ENCODE peak calls at places on chromosomes 5 and 9, in nine cellular contexts. One of them, this sample, is unnamed.

GRCh38 chr5:169548315-169548714 is 35.3 kb upstream of the SPDL1 start:
- DNase-seq in body of pancreas: no peak
- DNase-seq in GM23248: peak; percentile 87
- DNase-seq in cardiac muscle cell: peak; percentile 77
- DNase-seq in fibroblast of the aortic adventitia: peak; percentile 83
- DNase-seq in spleen: no peak
- DNase-seq in WERI-Rb-1: no peak
- DNase-seq in GM12865: peak; percentile 3
- DNase-seq in NT2/D1: no peak
- DNase-seq in this sample: no peak

GRCh38 chr9:79700607-79701330 is 129.0 kb downstream of the TLE4 start:
- DNase-seq in body of pancreas: no peak
- DNase-seq in GM23248: peak; percentile 6
- DNase-seq in cardiac muscle cell: no peak
- DNase-seq in fibroblast of the aortic adventitia: no peak
- DNase-seq in spleen: no peak
- DNase-seq in WERI-Rb-1: no peak
- DNase-seq in GM12865: no peak
- DNase-seq in NT2/D1: no peak
- DNase-seq in this sample: no peak

GRCh38 chr9:93233033-93233432 is 49.1 kb downstream of the WNK2 start:
- DNase-seq in body of pancreas: no peak
- DNase-seq in GM23248: no peak
- DNase-seq in cardiac muscle cell: no peak
- DNase-seq in fibroblast of the aortic adventitia: no peak
- DNase-seq in spleen: no peak
- DNase-seq in WERI-Rb-1: no peak
- DNase-seq in GM12865: no peak
- DNase-seq in NT2/D1: no peak
- DNase-seq in this sample: no peak

GRCh38 chr9:129609486-129610192 is 11.3 kb downstream of the C9orf50 start:
- DNase-seq in body of pancreas: peak; percentile 56
- DNase-seq in GM23248: peak; percentile 65
- DNase-seq in cardiac muscle cell: peak; percentile 65
- DNase-seq in fibroblast of the aortic adventitia: peak; percentile 50
- DNase-seq in spleen: peak; percentile 85
- DNase-seq in WERI-Rb-1: peak; percentile 34
- DNase-seq in GM12865: peak; percentile 52
- DNase-seq in NT2/D1: no peak
- DNase-seq in this sample: no peak

GRCh38 chr5:127564002-127564769 is 46.7 kb downstream of the PRRC1 start:
- DNase-seq in body of pancreas: peak; percentile 69
- DNase-seq in GM23248: peak; percentile 67
- DNase-seq in cardiac muscle cell: peak; percentile 79
- DNase-seq in fibroblast of the aortic adventitia: peak; percentile 73
- DNase-seq in spleen: no peak
- DNase-seq in WERI-Rb-1: peak; percentile 55
- DNase-seq in GM12865: peak; percentile 79
- DNase-seq in NT2/D1: peak; percentile 51
- DNase-seq in this sample: no peak

GRCh38 chr9:92745881-92746280 is 18.8 kb downstream of the BICD2 start:
- DNase-seq in body of pancreas: no peak
- DNase-seq in GM23248: no peak
- DNase-seq in cardiac muscle cell: no peak
- DNase-seq in fibroblast of the aortic adventitia: no peak
- DNase-seq in spleen: peak; percentile 51
- DNase-seq in WERI-Rb-1: no peak
- DNase-seq in GM12865: no peak
- DNase-seq in NT2/D1: no peak
- DNase-seq in this sample: no peak

GRCh38 chr9:92590386-92590785 is 54.6 kb upstream of the ECM2 start:
- DNase-seq in body of pancreas: peak; percentile 44
- DNase-seq in GM23248: peak; percentile 62
- DNase-seq in cardiac muscle cell: peak; percentile 88
- DNase-seq in fibroblast of the aortic adventitia: peak; percentile 85
- DNase-seq in spleen: no peak
- DNase-seq in WERI-Rb-1: no peak
- DNase-seq in GM12865: no peak
- DNase-seq in NT2/D1: no peak
- DNase-seq in this sample: no peak

GRCh38 chr9:17609312-17610005 is 30.6 kb downstream of the SH3GL2 start:
- DNase-seq in body of pancreas: no peak
- DNase-seq in GM23248: no peak
- DNase-seq in cardiac muscle cell: no peak
- DNase-seq in fibroblast of the aortic adventitia: no peak
- DNase-seq in spleen: no peak
- DNase-seq in WERI-Rb-1: peak; percentile 35
- DNase-seq in GM12865: no peak
- DNase-seq in NT2/D1: no peak
- DNase-seq in this sample: no peak

GRCh38 chr9:120701248-120701647 is 13.0 kb downstream of the MEGF9 start:
- DNase-seq in body of pancreas: no peak
- DNase-seq in GM23248: no peak
- DNase-seq in cardiac muscle cell: peak; percentile 16
- DNase-seq in fibroblast of the aortic adventitia: peak; percentile 57
- DNase-seq in spleen: no peak
- DNase-seq in WERI-Rb-1: no peak
- DNase-seq in GM12865: no peak
- DNase-seq in NT2/D1: no peak
- DNase-seq in this sample: no peak

GRCh38 chr5:170597876-170598275 is 94.1 kb downstream of the KCNIP1 start:
- DNase-seq in body of pancreas: no peak
- DNase-seq in GM23248: peak; percentile 58
- DNase-seq in cardiac muscle cell: peak; percentile 35
- DNase-seq in fibroblast of the aortic adventitia: peak; percentile 3
- DNase-seq in spleen: no peak
- DNase-seq in WERI-Rb-1: no peak
- DNase-seq in GM12865: no peak
- DNase-seq in NT2/D1: no peak
- DNase-seq in this sample: no peak

GRCh38 chr5:151222769-151223446 is 984 bp downstream of the CCDC69 start:
- DNase-seq in body of pancreas: peak; percentile 64
- DNase-seq in GM23248: no peak
- DNase-seq in cardiac muscle cell: peak; percentile 54
- DNase-seq in fibroblast of the aortic adventitia: peak; percentile 13
- DNase-seq in spleen: peak; percentile 92
- DNase-seq in WERI-Rb-1: no peak
- DNase-seq in GM12865: peak; percentile 78
- DNase-seq in NT2/D1: no peak
- DNase-seq in this sample: no peak

GRCh38 chr9:124513374-124513994 is 6.3 kb upstream of the NR5A1 start:
- DNase-seq in body of pancreas: no peak
- DNase-seq in GM23248: no peak
- DNase-seq in cardiac muscle cell: no peak
- DNase-seq in fibroblast of the aortic adventitia: no peak
- DNase-seq in spleen: no peak
- DNase-seq in WERI-Rb-1: no peak
- DNase-seq in GM12865: no peak
- DNase-seq in NT2/D1: no peak
- DNase-seq in this sample: no peak

GRCh38 chr9:34665109-34665380 is 2.6 kb upstream of the CCL27 start:
- DNase-seq in body of pancreas: no peak
- DNase-seq in GM23248: no peak
- DNase-seq in cardiac muscle cell: no peak
- DNase-seq in fibroblast of the aortic adventitia: no peak
- DNase-seq in spleen: peak; percentile 94
- DNase-seq in WERI-Rb-1: no peak
- DNase-seq in GM12865: no peak
- DNase-seq in NT2/D1: no peak
- DNase-seq in this sample: no peak

DNA sequence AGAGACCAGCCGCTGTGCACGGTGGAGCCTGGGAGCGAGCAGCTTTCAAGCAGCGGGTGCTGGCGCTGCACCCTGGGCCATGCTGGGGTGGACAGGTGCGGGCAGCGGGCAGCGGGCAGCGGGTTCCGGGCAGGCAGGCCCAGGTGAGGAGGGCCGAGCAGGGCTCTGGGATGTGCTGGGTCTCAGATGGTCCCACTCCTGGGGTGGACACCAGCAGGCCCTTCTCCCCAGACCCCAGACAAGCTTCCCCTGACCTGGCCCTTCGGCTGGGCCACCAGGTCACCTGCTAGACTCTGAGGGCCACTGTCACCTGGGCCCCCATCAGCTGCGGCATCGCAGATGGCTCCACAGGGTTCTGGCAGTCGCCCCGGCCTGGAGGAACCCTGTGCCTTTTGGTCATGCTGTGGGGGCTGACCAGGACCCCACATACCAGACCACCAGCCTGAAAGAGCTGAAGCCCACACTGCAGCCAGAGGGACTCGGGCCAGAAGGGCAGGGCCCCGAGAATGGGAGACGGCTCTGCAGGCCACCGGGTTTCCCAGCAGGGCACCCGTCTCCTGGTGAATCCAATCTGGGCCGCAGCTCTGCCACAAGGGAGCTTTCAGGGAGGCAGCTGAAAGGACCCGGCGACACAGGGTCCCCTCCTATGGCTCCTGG is 2.0 kb downstream of the SLC6A19 start:
- DNase-seq in body of pancreas: no peak
- DNase-seq in GM23248: no peak
- DNase-seq in cardiac muscle cell: no peak
- DNase-seq in fibroblast of the aortic adventitia: no peak
- DNase-seq in spleen: no peak
- DNase-seq in WERI-Rb-1: no peak
- DNase-seq in GM12865: no peak
- DNase-seq in NT2/D1: no peak
- DNase-seq in this sample: no peak
- H3K4me3 ChIP-seq in body of pancreas: no peak overlapping the region
- H3K4me3 ChIP-seq in GM23248: no peak overlapping the region
- H3K4me3 ChIP-seq in cardiac muscle cell: no peak overlapping the region
- H3K4me3 ChIP-seq in fibroblast of the aortic adventitia: no peak overlapping the region
- H3K4me3 ChIP-seq in spleen: no peak overlapping the region
- H3K4me3 ChIP-seq in WERI-Rb-1: no peak overlapping the region
- H3K4me3 ChIP-seq in GM12865: no peak overlapping the region
- H3K4me3 ChIP-seq in NT2/D1: no peak overlapping the region
- H3K4me3 ChIP-seq in this sample: no peak overlapping the region

DNA sequence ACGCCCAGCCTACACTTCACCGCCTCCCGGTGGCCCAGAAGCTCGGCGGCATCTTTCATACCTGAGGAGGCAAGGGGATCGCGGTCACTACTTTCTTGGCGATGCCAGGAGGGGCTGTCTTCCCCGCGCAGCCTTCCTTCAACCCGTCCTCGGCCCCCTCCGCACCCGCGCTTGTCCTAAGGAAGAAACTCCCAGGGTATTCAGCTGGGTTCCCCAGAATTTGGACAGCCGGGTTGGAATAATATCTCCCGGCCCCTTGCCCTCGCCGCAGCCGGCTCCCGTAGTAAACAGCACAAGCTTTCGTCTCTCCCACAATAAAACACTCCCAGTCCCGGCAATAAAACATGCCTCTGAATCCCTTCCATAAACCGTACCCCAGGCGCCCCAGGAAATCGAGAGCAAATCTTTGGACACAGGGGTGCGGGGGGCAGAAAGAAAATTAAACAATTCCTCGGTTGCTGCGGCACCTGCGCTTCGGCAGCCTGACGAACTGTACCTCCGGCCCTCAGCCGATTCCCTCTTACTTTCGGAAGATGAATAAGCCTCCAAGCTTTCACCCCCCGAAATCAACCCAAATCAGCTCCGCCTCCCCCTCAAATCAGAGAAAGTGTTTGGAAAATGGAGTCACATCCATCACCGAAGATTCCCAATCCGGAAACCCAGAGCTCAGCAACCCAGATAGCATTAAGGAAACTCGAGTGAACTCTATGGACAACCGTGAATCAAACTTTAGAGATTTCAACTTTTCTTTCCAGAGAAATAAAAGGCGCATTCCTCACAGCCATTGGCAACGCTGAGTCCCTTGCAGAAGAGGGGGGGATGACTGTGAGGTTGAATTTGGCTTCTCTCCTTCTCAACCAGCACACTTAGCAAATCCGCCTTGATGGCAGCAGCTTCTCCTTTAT is 1.1 kb downstream of the OTP start:
- DNase-seq in body of pancreas: no peak
- DNase-seq in GM23248: no peak
- DNase-seq in cardiac muscle cell: no peak
- DNase-seq in fibroblast of the aortic adventitia: no peak
- DNase-seq in spleen: no peak
- DNase-seq in WERI-Rb-1: no peak
- DNase-seq in GM12865: no peak
- DNase-seq in NT2/D1: no peak
- DNase-seq in this sample: no peak
- H3K4me3 ChIP-seq in body of pancreas: no peak overlapping the region
- H3K4me3 ChIP-seq in GM23248: no peak overlapping the region
- H3K4me3 ChIP-seq in cardiac muscle cell: no peak overlapping the region
- H3K4me3 ChIP-seq in fibroblast of the aortic adventitia: no peak overlapping the region
- H3K4me3 ChIP-seq in spleen: no peak overlapping the region
- H3K4me3 ChIP-seq in WERI-Rb-1: peak overlapping the region; percentile 50
- H3K4me3 ChIP-seq in GM12865: peak overlapping the region; percentile 28
- H3K4me3 ChIP-seq in NT2/D1: no peak overlapping the region
- H3K4me3 ChIP-seq in this sample: no peak overlapping the region

GRCh38 chr9:89011683-89012082 is 20.4 kb downstream of the S1PR3 start:
- DNase-seq in body of pancreas: no peak
- DNase-seq in GM23248: peak; percentile 12
- DNase-seq in cardiac muscle cell: no peak
- DNase-seq in fibroblast of the aortic adventitia: no peak
- DNase-seq in spleen: no peak
- DNase-seq in WERI-Rb-1: no peak
- DNase-seq in GM12865: no peak
- DNase-seq in NT2/D1: no peak
- DNase-seq in this sample: no peak

GRCh38 chr9:89010526-89011089 is 19.3 kb downstream of the S1PR3 start:
- DNase-seq in body of pancreas: no peak
- DNase-seq in GM23248: no peak
- DNase-seq in cardiac muscle cell: no peak
- DNase-seq in fibroblast of the aortic adventitia: no peak
- DNase-seq in spleen: no peak
- DNase-seq in WERI-Rb-1: no peak
- DNase-seq in GM12865: no peak
- DNase-seq in NT2/D1: no peak
- DNase-seq in this sample: no peak

GRCh38 chr9:89012294-89013042 is 21.2 kb downstream of the S1PR3 start:
- DNase-seq in body of pancreas: no peak
- DNase-seq in GM23248: no peak
- DNase-seq in cardiac muscle cell: no peak
- DNase-seq in fibroblast of the aortic adventitia: no peak
- DNase-seq in spleen: no peak
- DNase-seq in WERI-Rb-1: no peak
- DNase-seq in GM12865: no peak
- DNase-seq in NT2/D1: no peak
- DNase-seq in this sample: no peak

GRCh38 chr9:89015330-89015729 is 24.1 kb downstream of the S1PR3 start:
- DNase-seq in body of pancreas: no peak
- DNase-seq in GM23248: no peak
- DNase-seq in cardiac muscle cell: no peak
- DNase-seq in fibroblast of the aortic adventitia: no peak
- DNase-seq in spleen: no peak
- DNase-seq in WERI-Rb-1: no peak
- DNase-seq in GM12865: no peak
- DNase-seq in NT2/D1: no peak
- DNase-seq in this sample: no peak

GRCh38 chr9:89013660-89014059 is 22.4 kb downstream of the S1PR3 start:
- DNase-seq in body of pancreas: no peak
- DNase-seq in GM23248: no peak
- DNase-seq in cardiac muscle cell: no peak
- DNase-seq in fibroblast of the aortic adventitia: no peak
- DNase-seq in spleen: no peak
- DNase-seq in WERI-Rb-1: no peak
- DNase-seq in GM12865: no peak
- DNase-seq in NT2/D1: no peak
- DNase-seq in this sample: no peak
- H3K4me3 ChIP-seq in body of pancreas: no peak overlapping the region
- H3K4me3 ChIP-seq in GM23248: no peak overlapping the region
- H3K4me3 ChIP-seq in cardiac muscle cell: no peak overlapping the region
- H3K4me3 ChIP-seq in fibroblast of the aortic adventitia: no peak overlapping the region
- H3K4me3 ChIP-seq in spleen: no peak overlapping the region
- H3K4me3 ChIP-seq in WERI-Rb-1: no peak overlapping the region
- H3K4me3 ChIP-seq in GM12865: no peak overlapping the region
- H3K4me3 ChIP-seq in NT2/D1: no peak overlapping the region
- H3K4me3 ChIP-seq in this sample: no peak overlapping the region

GRCh38 chr5:1919750-1920149 is 37.0 kb upstream of the IRX4 start:
- DNase-seq in body of pancreas: no peak
- DNase-seq in GM23248: no peak
- DNase-seq in cardiac muscle cell: no peak
- DNase-seq in fibroblast of the aortic adventitia: no peak
- DNase-seq in spleen: no peak
- DNase-seq in WERI-Rb-1: no peak
- DNase-seq in GM12865: no peak
- DNase-seq in NT2/D1: no peak
- DNase-seq in this sample: no peak
- H3K4me3 ChIP-seq in body of pancreas: no peak overlapping the region
- H3K4me3 ChIP-seq in GM23248: no peak overlapping the region
- H3K4me3 ChIP-seq in cardiac muscle cell: no peak overlapping the region
- H3K4me3 ChIP-seq in fibroblast of the aortic adventitia: no peak overlapping the region
- H3K4me3 ChIP-seq in spleen: no peak overlapping the region
- H3K4me3 ChIP-seq in WERI-Rb-1: no peak overlapping the region
- H3K4me3 ChIP-seq in GM12865: no peak overlapping the region
- H3K4me3 ChIP-seq in NT2/D1: no peak overlapping the region
- H3K4me3 ChIP-seq in this sample: no peak overlapping the region